ENCODE peak calls at places on chromosomes 16 and 17, in four cellular contexts. O is AG10803, R is cardiac muscle cell, E is neural progenitor cell. L is an unnamed sample.

GRCh38 chr17:10349403-10349802 is 23.4 kb downstream of the MYH13 start:
- DNase-seq in O (no peak), R (peak), E (peak), L (no peak)

GRCh38 chr16:82011199-82011641 is at the start of gene SDR42E1:
- DNase-seq in O (no peak), R (no peak), E (no peak), L (no peak)

GRCh38 chr17:82298538-82299421 is 18.6 kb downstream of the CD7 start:
- DNase-seq in O (no peak), R (no peak), E (no peak), L (no peak)

GRCh38 chr16:12178251-12178990 is 201.9 kb downstream of the SNX29 start:
- DNase-seq in O (peak), R (peak), E (peak), L (peak)

GRCh38 chr17:79941088-79942010 is 94.3 kb downstream of the TBC1D16 start:
- DNase-seq in O (no peak), R (no peak), E (no peak), L (no peak)

GRCh38 chr17:1270210-1271019 is at the start of gene BHLHA9:
- DNase-seq in O (peak), R (no peak), E (no peak), L (no peak)

GRCh38 chr16:55889518-55889917 is 14.3 kb upstream of the CES5A start:
- DNase-seq in O (no peak), R (no peak), E (no peak), L (no peak)

GRCh38 chr17:32943206-32943605 is 15.3 kb downstream of the TMEM98 start:
- DNase-seq in O (peak), R (peak), E (no peak), L (no peak)

GRCh38 chr16:84569382-84569987 is 48.4 kb downstream of the COTL1 start:
- DNase-seq in O (no peak), R (peak), E (no peak), L (no peak)

GRCh38 chr17:72244942-72245341 is 124.1 kb downstream of the SOX9 start:
- DNase-seq in O (no peak), R (peak), E (no peak), L (no peak)

GRCh38 chr17:17200311-17200710 is 5.8 kb downstream of the PLD6 start:
- DNase-seq in O (no peak), R (no peak), E (no peak), L (no peak)

GRCh38 chr16:85074225-85074914 is 37.9 kb downstream of the CIBAR2 start:
- DNase-seq in O (no peak), R (no peak), E (no peak), L (no peak)

GRCh38 chr17:35743911-35744328 is 9.1 kb downstream of the GAS2L2 start:
- DNase-seq in O (peak), R (peak), E (peak), L (peak)

DNA sequence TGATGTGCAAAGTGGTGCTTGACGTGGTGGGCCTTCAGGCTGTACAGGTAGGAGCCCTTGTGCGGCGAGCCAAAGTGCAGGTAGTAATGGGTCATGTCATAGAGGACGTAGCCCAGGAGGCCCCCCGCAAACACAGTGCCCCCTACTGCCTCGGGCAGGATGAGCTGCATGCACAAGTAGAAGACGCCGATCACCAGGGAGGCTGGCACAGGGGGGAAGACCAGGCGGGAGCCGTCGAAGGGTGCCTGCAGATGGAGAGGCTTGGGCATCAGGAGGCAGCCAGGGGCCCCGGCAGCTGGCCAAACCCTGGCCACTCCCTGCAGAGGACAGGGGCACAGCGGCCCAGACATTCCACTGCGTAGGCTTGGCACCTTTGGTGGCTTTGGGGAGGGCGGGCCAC is 15.7 kb upstream of the MLKL start:
- DNase-seq in O (no peak), R (no peak), E (no peak), L (no peak)
- TF ChIP-seq CTCF in O (no peak), R (no peak), E (peak), L (no peak)

GRCh38 chr17:34177642-34178041 is 77.4 kb upstream of the CCL2 start:
- DNase-seq in O (peak), R (peak), E (no peak), L (no peak)
- H3K4me3 ChIP-seq in O (no peak), R (no peak), E (no peak), L (no peak)

GRCh38 chr16:746637-747036 is 5.8 kb upstream of the CIAO3 start:
- DNase-seq in O (no peak), R (no peak), E (no peak), L (no peak)

GRCh38 chr16:747978-748746 is 7.4 kb upstream of the CIAO3 start:
- DNase-seq in O (no peak), R (no peak), E (no peak), L (no peak)

GRCh38 chr16:749010-749409 is 8.2 kb upstream of the CIAO3 start:
- DNase-seq in O (peak), R (peak), E (no peak), L (peak)

GRCh38 chr16:743794-744500 is 3.1 kb upstream of the CIAO3 start:
- DNase-seq in O (no peak), R (no peak), E (no peak), L (no peak)

GRCh38 chr16:745739-746138 is 4.9 kb upstream of the CIAO3 start:
- DNase-seq in O (no peak), R (no peak), E (peak), L (no peak)
- TF ChIP-seq CTCF in O (peak), R (peak), E (peak), L (peak)

GRCh38 chr17:27573971-27574525 is 56.9 kb upstream of the LGALS9 start:
- DNase-seq in O (peak), R (peak), E (no peak), L (no peak)
- H3K4me3 ChIP-seq in O (no peak), R (no peak), E (no peak), L (no peak)

GRCh38 chr17:77958716-77959215 is 263 bp downstream of the TNRC6C start:
- DNase-seq in O (peak), R (peak), E (no peak), L (no peak)
- TF ChIP-seq CTCF in O (no peak), R (no peak), E (no peak), L (no peak)

DNA sequence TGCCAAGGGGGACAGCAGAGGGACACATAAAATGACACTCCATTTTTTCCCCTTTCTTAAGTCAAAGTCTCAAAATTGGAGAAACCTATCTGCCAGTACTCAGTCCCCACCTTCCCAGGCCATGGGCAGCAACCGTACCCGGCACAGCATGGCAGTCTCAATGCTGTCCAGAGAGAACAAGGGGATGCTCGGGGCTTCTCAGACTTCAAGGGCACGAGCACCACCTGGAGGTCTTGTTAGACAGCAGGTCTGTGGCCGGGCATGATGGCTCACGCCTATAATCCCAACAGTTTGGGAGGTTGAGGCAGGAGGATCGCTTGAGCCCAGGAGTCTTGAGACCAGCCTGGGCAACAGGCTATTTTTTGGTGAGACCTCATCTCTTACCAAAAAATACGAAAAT is 3.2 kb downstream of the DNAH17 start:
- DNase-seq in O (no peak), R (no peak), E (no peak), L (no peak)
- H3K4me3 ChIP-seq in O (no peak), R (no peak), E (no peak), L (no peak)